ENCODE peak calls at places on chromosome 17, in six cellular contexts. Y is esophagus squamous epithelium, P is endothelial cell of umbilical vein, H is A549, Q is adrenal gland, O is tibial nerve. Z is an unnamed sample.

GRCh38 chr17:1294157-1294717 is 14.8 kb downstream of the TRARG1 start:
- DNase-seq in Y (no peak), P (no peak), H (no peak), Q (peak), O (no peak), Z (no peak)

GRCh38 chr17:70166571-70166970 is 2.8 kb upstream of the KCNJ2 start:
- DNase-seq in Y (no peak), P (peak), H (no peak), Q (no peak), O (no peak), Z (no peak)

GRCh38 chr17:65131946-65132345 is 5.2 kb upstream of the RGS9 start:
- DNase-seq in Y (no peak), P (no peak), H (peak), Q (no peak), O (no peak), Z (no peak)

GRCh38 chr17:3666516-3666915 is 1.9 kb downstream of the TAX1BP3 start:
- DNase-seq in Y (no peak), P (no peak), H (no peak), Q (no peak), O (no peak), Z (no peak)

GRCh38 chr17:55734128-55734781 is 11.6 kb upstream of the TMEM100 start:
- DNase-seq in Y (no peak), P (peak), H (no peak), Q (no peak), O (no peak), Z (no peak)

GRCh38 chr17:66755101-66755943 is 79.6 kb upstream of the CACNG5 start:
- DNase-seq in Y (no peak), P (no peak), H (no peak), Q (no peak), O (no peak), Z (no peak)

GRCh38 chr17:77363821-77364361 is 223.1 kb downstream of the SEC14L1 start:
- DNase-seq in Y (no peak), P (peak), H (no peak), Q (peak), O (no peak), Z (peak)

GRCh38 chr17:45675012-45675411 is 109.1 kb upstream of the CRHR1 start:
- DNase-seq in Y (no peak), P (no peak), H (no peak), Q (no peak), O (no peak), Z (no peak)

GRCh38 chr17:57898487-57899311 is 48.9 kb upstream of the MRPS23 start:
- DNase-seq in Y (no peak), P (no peak), H (no peak), Q (peak), O (no peak), Z (no peak)

GRCh38 chr17:17682293-17682736 is 1.1 kb downstream of the RAI1 start:
- DNase-seq in Y (no peak), P (peak), H (peak), Q (peak), O (no peak), Z (peak)

GRCh38 chr17:45394913-45395568 is 37.6 kb downstream of the ARHGAP27 start:
- DNase-seq in Y (no peak), P (peak), H (peak), Q (peak), O (peak), Z (peak)

GRCh38 chr17:17052462-17053221 is 10.4 kb downstream of the MPRIP start:
- DNase-seq in Y (no peak), P (no peak), H (no peak), Q (no peak), O (no peak), Z (no peak)

GRCh38 chr17:66945451-66945850 is 19.1 kb upstream of the CACNG4 start:
- DNase-seq in Y (no peak), P (no peak), H (no peak), Q (no peak), O (no peak), Z (no peak)

GRCh38 chr17:74749262-74750038 is 1.0 kb downstream of the NHERF1 start:
- DNase-seq in Y (no peak), P (no peak), H (no peak), Q (peak), O (no peak), Z (no peak)

GRCh38 chr17:42403150-42403549 is 14.9 kb upstream of the STAT3 start:
- DNase-seq in Y (no peak), P (no peak), H (no peak), Q (no peak), O (no peak), Z (peak)

GRCh38 chr17:76431509-76431908 is 21.4 kb downstream of the UBE2O start:
- DNase-seq in Y (no peak), P (no peak), H (no peak), Q (no peak), O (no peak), Z (no peak)

GRCh38 chr17:36850794-36851193 is 86.5 kb upstream of the LHX1 start:
- DNase-seq in Y (no peak), P (peak), H (peak), Q (peak), O (no peak), Z (no peak)

GRCh38 chr17:75488693-75489510 is 26.4 kb downstream of the CASKIN2 start:
- DNase-seq in Y (no peak), P (no peak), H (no peak), Q (no peak), O (no peak), Z (no peak)

GRCh38 chr17:36942031-36942599 is 4.8 kb downstream of the LHX1 start:
- DNase-seq in Y (no peak), P (no peak), H (no peak), Q (no peak), O (no peak), Z (no peak)

GRCh38 chr17:68854509-68854908 is 100.7 kb downstream of the ABCA8 start:
- DNase-seq in Y (no peak), P (no peak), H (no peak), Q (no peak), O (no peak), Z (no peak)

GRCh38 chr17:38451030-38451839 is 23.0 kb downstream of the ARHGAP23 start:
- DNase-seq in Y (no peak), P (peak), H (no peak), Q (no peak), O (no peak), Z (no peak)

GRCh38 chr17:66715745-66716156 is 119.2 kb upstream of the CACNG5 start:
- DNase-seq in Y (no peak), P (peak), H (peak), Q (peak), O (peak), Z (peak)

GRCh38 chr17:55274371-55275255 is 9.9 kb downstream of the HLF start:
- DNase-seq in Y (no peak), P (no peak), H (no peak), Q (peak), O (no peak), Z (no peak)

GRCh38 chr17:81434079-81434478 is 38.8 kb downstream of the BAHCC1 start:
- DNase-seq in Y (no peak), P (no peak), H (no peak), Q (no peak), O (no peak), Z (no peak)

GRCh38 chr17:69654981-69655581 is 240.6 kb downstream of the MAP2K6 start:
- DNase-seq in Y (no peak), P (peak), H (no peak), Q (peak), O (no peak), Z (no peak)

GRCh38 chr17:67982034-67982640 is 14.1 kb downstream of the C17orf58 start:
- DNase-seq in Y (no peak), P (no peak), H (no peak), Q (no peak), O (no peak), Z (no peak)

GRCh38 chr17:3447625-3448024 is 14.0 kb upstream of the OR1E2 start:
- DNase-seq in Y (no peak), P (no peak), H (no peak), Q (no peak), O (no peak), Z (peak)

GRCh38 chr17:10067446-10068143 is 130.8 kb downstream of the GAS7 start:
- DNase-seq in Y (no peak), P (no peak), H (no peak), Q (no peak), O (no peak), Z (no peak)

GRCh38 chr17:76866774-76867577 is 1.2 kb upstream of the MGAT5B start:
- DNase-seq in Y (no peak), P (no peak), H (no peak), Q (no peak), O (no peak), Z (peak)

GRCh38 chr17:57234252-57235092 is 21.9 kb upstream of the MSI2 start:
- DNase-seq in Y (no peak), P (no peak), H (no peak), Q (no peak), O (no peak), Z (no peak)

GRCh38 chr17:3766783-3767182 is 34.2 kb downstream of the ITGAE start:
- DNase-seq in Y (no peak), P (no peak), H (no peak), Q (no peak), O (no peak), Z (no peak)

GRCh38 chr17:57551321-57552079 is 193.6 kb downstream of the CCDC182 start:
- DNase-seq in Y (peak), P (no peak), H (no peak), Q (no peak), O (no peak), Z (no peak)

GRCh38 chr17:45855691-45856315 is 11.1 kb downstream of the SPPL2C start:
- DNase-seq in Y (no peak), P (no peak), H (no peak), Q (no peak), O (no peak), Z (no peak)

GRCh38 chr17:19250421-19251141 is 13.4 kb downstream of the EPN2 start:
- DNase-seq in Y (no peak), P (no peak), H (no peak), Q (peak), O (no peak), Z (no peak)

GRCh38 chr17:49570540-49571242 is 5.0 kb upstream of the NXPH3 start:
- DNase-seq in Y (no peak), P (no peak), H (no peak), Q (no peak), O (no peak), Z (no peak)

DNA sequence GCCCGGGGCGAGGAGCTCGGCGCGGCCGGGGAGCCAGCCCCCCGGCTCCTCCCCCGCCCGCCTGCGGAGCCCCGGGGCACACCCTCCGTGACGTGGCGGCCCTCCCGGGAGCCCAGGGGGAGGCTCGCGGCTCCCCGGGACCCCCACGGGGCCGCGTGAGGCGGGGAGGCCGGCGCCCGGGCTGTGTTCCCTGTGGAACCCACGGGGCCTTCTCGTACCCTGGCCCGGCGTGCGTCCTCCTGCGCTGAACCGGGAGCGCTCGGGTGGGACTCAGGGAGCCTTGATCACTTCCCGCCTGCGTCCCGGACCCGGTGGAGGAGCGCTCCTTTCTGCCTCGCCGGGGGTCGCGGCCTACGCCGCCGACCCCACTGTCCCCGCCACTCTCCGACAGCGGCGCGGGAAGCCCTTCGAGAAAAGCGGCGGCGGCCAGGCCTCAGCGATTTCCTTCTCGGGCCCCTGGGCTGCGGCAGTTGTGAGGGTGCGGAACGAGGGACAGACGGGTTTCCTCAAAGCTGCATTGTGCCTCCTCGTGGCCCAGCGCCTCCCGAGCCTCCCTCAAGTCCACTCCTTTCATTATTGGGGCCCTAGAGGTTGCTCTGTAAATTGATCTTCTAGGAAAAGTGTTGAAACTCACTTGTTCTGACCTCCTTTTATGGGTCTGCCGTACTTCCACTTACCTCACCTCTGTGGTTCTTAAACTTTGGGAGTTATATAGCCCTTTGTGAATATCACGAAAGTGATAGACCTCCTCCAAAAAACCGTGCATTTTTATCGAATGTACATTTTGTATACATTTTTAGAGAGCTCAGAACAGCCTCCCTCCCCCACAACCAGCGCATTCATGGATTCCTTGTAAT is 597 bp downstream of the LIG3 start:
- DNase-seq in Y (peak), P (peak), H (peak), Q (peak), O (peak), Z (peak)
- TF ChIP-seq POLR2A in Y (peak), P (peak), H (peak), Q (peak), O (peak), Z (peak)

GRCh38 chr17:73088561-73088960 is 3.9 kb downstream of the SLC39A11 start:
- DNase-seq in Y (no peak), P (no peak), H (no peak), Q (no peak), O (no peak), Z (no peak)

GRCh38 chr17:73090396-73091202 is 1.9 kb downstream of the SLC39A11 start:
- DNase-seq in Y (no peak), P (no peak), H (no peak), Q (no peak), O (no peak), Z (no peak)

GRCh38 chr17:73089322-73089721 is 3.2 kb downstream of the SLC39A11 start:
- DNase-seq in Y (no peak), P (no peak), H (no peak), Q (no peak), O (no peak), Z (no peak)

GRCh38 chr17:73091410-73091769 is 1.1 kb downstream of the SLC39A11 start:
- DNase-seq in Y (no peak), P (no peak), H (no peak), Q (no peak), O (no peak), Z (no peak)

DNA sequence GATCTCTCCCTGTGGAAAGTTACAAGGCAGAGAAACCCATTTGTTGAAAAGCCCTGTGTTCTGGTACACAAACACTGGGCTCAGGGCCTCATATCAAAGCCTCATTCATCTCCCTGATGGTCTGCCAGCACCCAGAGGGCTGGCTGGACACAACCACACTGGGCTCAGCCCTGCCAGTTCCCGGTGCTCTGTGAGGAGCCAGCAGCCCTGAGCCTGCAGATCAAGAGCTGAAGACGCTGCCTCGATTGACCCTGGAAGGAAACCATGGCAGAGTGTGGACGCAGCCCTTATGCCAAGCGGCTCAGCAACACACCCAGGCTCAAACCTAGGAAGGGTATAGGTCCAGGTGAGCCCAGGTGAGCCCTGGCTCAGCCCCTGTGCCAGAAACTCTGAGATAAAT is 2.6 kb downstream of the SLC39A11 start:
- DNase-seq in Y (no peak), P (no peak), H (no peak), Q (no peak), O (no peak), Z (no peak)
- TF ChIP-seq POLR2A in Y (no peak), P (no peak), H (no peak), Q (no peak), O (no peak), Z (no peak)

GRCh38 chr17:7884581-7885356 is 3.8 kb upstream of the CHD3 start:
- DNase-seq in Y (no peak), P (no peak), H (no peak), Q (peak), O (no peak), Z (peak)

GRCh38 chr17:7886227-7887037 is 2.2 kb upstream of the CHD3 start:
- DNase-seq in Y (no peak), P (peak), H (peak), Q (peak), O (peak), Z (peak)

GRCh38 chr17:7883781-7884386 is 4.7 kb upstream of the CHD3 start:
- DNase-seq in Y (no peak), P (peak), H (peak), Q (no peak), O (no peak), Z (peak)

GRCh38 chr17:7887038-7887481 is 1.5 kb upstream of the CHD3 start:
- DNase-seq in Y (no peak), P (no peak), H (no peak), Q (no peak), O (no peak), Z (no peak)

DNA sequence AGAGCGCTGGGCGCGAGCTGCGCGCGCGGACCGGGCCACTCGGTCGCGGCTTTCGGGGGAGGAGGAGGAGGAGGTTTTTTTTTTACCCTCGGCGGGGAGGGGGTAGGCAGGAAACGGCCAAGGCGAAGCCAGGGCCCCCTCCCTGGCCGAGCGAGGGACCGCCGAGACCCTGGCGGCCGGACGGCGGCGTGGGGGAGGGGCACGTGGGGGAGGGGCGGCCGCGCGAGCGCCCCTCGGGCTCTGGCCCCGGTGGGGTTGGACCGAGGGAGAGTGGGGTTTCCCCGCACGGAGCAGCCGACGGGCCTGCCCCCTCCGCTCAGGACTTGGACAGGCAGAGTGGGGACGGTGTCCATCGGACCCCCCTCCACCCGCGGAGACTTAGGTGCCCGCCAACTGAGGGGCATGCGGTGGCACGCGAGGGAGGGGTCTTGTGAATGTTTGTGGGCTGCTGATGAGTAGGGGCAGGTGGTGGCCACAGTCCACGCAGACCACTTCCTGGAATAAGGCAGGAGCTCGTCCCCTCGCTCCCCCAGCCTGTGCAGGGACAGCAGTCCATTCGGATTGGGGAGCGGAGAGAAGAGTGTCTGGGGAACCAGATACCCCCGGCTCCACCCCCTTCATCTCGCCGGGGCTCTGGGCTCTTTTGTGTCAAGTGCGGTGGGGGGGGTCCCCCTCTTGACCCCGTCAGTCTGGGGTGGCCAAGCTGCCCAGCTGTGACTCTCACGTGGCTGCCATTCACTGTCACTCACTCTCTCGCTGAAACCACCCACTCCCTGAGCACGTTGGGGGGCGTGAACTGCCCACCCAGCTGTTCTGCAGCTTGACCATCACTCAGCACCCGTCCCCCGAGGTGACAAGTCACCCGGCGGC is 3.0 kb upstream of the CHD3 start:
- DNase-seq in Y (no peak), P (peak), H (peak), Q (peak), O (peak), Z (peak)
- TF ChIP-seq POLR2A in Y (no peak), P (peak), H (peak), Q (peak), O (no peak), Z (peak)

GRCh38 chr17:8159032-8159400 is 3.7 kb downstream of the VAMP2 start:
- DNase-seq in Y (no peak), P (no peak), H (no peak), Q (no peak), O (no peak), Z (no peak)

GRCh38 chr17:8160224-8160577 is 2.5 kb downstream of the VAMP2 start:
- DNase-seq in Y (no peak), P (no peak), H (no peak), Q (no peak), O (no peak), Z (no peak)

GRCh38 chr17:8156174-8156992 is 4.2 kb upstream of the PER1 start:
- DNase-seq in Y (peak), P (peak), H (peak), Q (peak), O (peak), Z (peak)

GRCh38 chr17:8159459-8160223 is 3.1 kb downstream of the VAMP2 start:
- DNase-seq in Y (no peak), P (no peak), H (no peak), Q (no peak), O (no peak), Z (no peak)

GRCh38 chr17:8158267-8159031 is 4.3 kb downstream of the VAMP2 start:
- DNase-seq in Y (peak), P (peak), H (peak), Q (peak), O (peak), Z (peak)
- TF ChIP-seq POLR2A in Y (peak), P (no peak), H (no peak), Q (peak), O (no peak), Z (no peak)

GRCh38 chr17:5434984-5435383 is 4.0 kb downstream of the C1QBP start:
- DNase-seq in Y (no peak), P (no peak), H (no peak), Q (no peak), O (no peak), Z (no peak)

GRCh38 chr17:5430413-5430999 is 8.4 kb downstream of the C1QBP start:
- DNase-seq in Y (no peak), P (no peak), H (no peak), Q (no peak), O (no peak), Z (no peak)

GRCh38 chr17:5437721-5438317 is 1.1 kb downstream of the C1QBP start:
- DNase-seq in Y (no peak), P (no peak), H (no peak), Q (no peak), O (no peak), Z (peak)

GRCh38 chr17:5431929-5432556 is 6.9 kb downstream of the C1QBP start:
- DNase-seq in Y (no peak), P (no peak), H (no peak), Q (no peak), O (no peak), Z (no peak)
- TF ChIP-seq POLR2A in Y (no peak), P (no peak), H (no peak), Q (no peak), O (no peak), Z (no peak)

GRCh38 chr17:48522031-48522593 is 8.7 kb downstream of the HOXB1 start:
- DNase-seq in Y (no peak), P (peak), H (peak), Q (no peak), O (no peak), Z (no peak)
- TF ChIP-seq POLR2A in Y (no peak), P (no peak), H (no peak), Q (no peak), O (no peak), Z (no peak)